ENCODE peak calls at places on chromosomes 16 and 17, in nine cellular contexts. One of them, this sample, is unnamed.
A peak's percentile ranks its signal among the peaks of the same experiment; 100 is the strongest.

GRCh38 chr17:71217769-71218168 is 903.1 kb upstream of the SOX9 start:
- DNase-seq in neural crest cell: no peak
- DNase-seq in Calu3: no peak
- DNase-seq in HT1080: peak; percentile 77
- DNase-seq in A549: no peak
- DNase-seq in frontal cortex: no peak
- DNase-seq in thoracic aorta: no peak
- DNase-seq in AG04450: no peak
- DNase-seq in stimulated activated CD8-positive, alpha-beta memory T cell treated with anti-CD3 and anti-CD28 coated beads, Interleukin-2, amount 100 ng/mL, for 1 hour: no peak
- DNase-seq in this sample: no peak

GRCh38 chr16:81337097-81337496 is 22.3 kb downstream of the GAN start:
- DNase-seq in stimulated activated CD8-positive, alpha-beta memory T cell treated with anti-CD3 and anti-CD28 coated beads, Interleukin-2, amount 100 ng/mL, for 1 hour: no peak
- DNase-seq in thoracic aorta: no peak
- DNase-seq in HT1080: no peak
- DNase-seq in frontal cortex: no peak
- DNase-seq in AG04450: no peak
- DNase-seq in Calu3: no peak
- DNase-seq in A549: no peak
- DNase-seq in neural crest cell: no peak
- DNase-seq in this sample: no peak

GRCh38 chr16:82638095-82638798 is 11.5 kb downstream of the CDH13 start:
- DNase-seq in Calu3: no peak
- DNase-seq in frontal cortex: no peak
- DNase-seq in HT1080: peak; percentile 99
- DNase-seq in AG04450: no peak
- DNase-seq in neural crest cell: no peak
- DNase-seq in stimulated activated CD8-positive, alpha-beta memory T cell treated with anti-CD3 and anti-CD28 coated beads, Interleukin-2, amount 100 ng/mL, for 1 hour: no peak
- DNase-seq in A549: no peak
- DNase-seq in thoracic aorta: no peak
- DNase-seq in this sample: peak; percentile 61

GRCh38 chr16:2664522-2665096 is 17.7 kb upstream of the KCTD5 start:
- DNase-seq in Calu3: peak; percentile 60
- DNase-seq in stimulated activated CD8-positive, alpha-beta memory T cell treated with anti-CD3 and anti-CD28 coated beads, Interleukin-2, amount 100 ng/mL, for 1 hour: no peak
- DNase-seq in neural crest cell: no peak
- DNase-seq in frontal cortex: no peak
- DNase-seq in A549: no peak
- DNase-seq in AG04450: no peak
- DNase-seq in HT1080: no peak
- DNase-seq in thoracic aorta: no peak
- DNase-seq in this sample: no peak

GRCh38 chr17:78988152-78988551 is 8.4 kb upstream of the LGALS3BP start:
- DNase-seq in stimulated activated CD8-positive, alpha-beta memory T cell treated with anti-CD3 and anti-CD28 coated beads, Interleukin-2, amount 100 ng/mL, for 1 hour: no peak
- DNase-seq in Calu3: no peak
- DNase-seq in thoracic aorta: no peak
- DNase-seq in HT1080: no peak
- DNase-seq in AG04450: no peak
- DNase-seq in frontal cortex: no peak
- DNase-seq in A549: no peak
- DNase-seq in neural crest cell: no peak
- DNase-seq in this sample: no peak

GRCh38 chr16:57627184-57627871 is 1.1 kb upstream of the ADGRG1 start:
- DNase-seq in frontal cortex: no peak
- DNase-seq in Calu3: peak; percentile 36
- DNase-seq in A549: peak; percentile 64
- DNase-seq in neural crest cell: no peak
- DNase-seq in HT1080: peak; percentile 94
- DNase-seq in thoracic aorta: no peak
- DNase-seq in AG04450: no peak
- DNase-seq in stimulated activated CD8-positive, alpha-beta memory T cell treated with anti-CD3 and anti-CD28 coated beads, Interleukin-2, amount 100 ng/mL, for 1 hour: no peak
- DNase-seq in this sample: no peak

GRCh38 chr16:31409433-31409832 is 16.3 kb downstream of the ITGAD start:
- DNase-seq in thoracic aorta: no peak
- DNase-seq in Calu3: no peak
- DNase-seq in A549: no peak
- DNase-seq in neural crest cell: no peak
- DNase-seq in frontal cortex: no peak
- DNase-seq in stimulated activated CD8-positive, alpha-beta memory T cell treated with anti-CD3 and anti-CD28 coated beads, Interleukin-2, amount 100 ng/mL, for 1 hour: no peak
- DNase-seq in HT1080: peak; percentile 71
- DNase-seq in AG04450: no peak
- DNase-seq in this sample: no peak

GRCh38 chr16:17566075-17566474 is 95.3 kb upstream of the XYLT1 start:
- DNase-seq in HT1080: no peak
- DNase-seq in AG04450: no peak
- DNase-seq in neural crest cell: no peak
- DNase-seq in frontal cortex: no peak
- DNase-seq in thoracic aorta: no peak
- DNase-seq in A549: no peak
- DNase-seq in stimulated activated CD8-positive, alpha-beta memory T cell treated with anti-CD3 and anti-CD28 coated beads, Interleukin-2, amount 100 ng/mL, for 1 hour: no peak
- DNase-seq in Calu3: no peak
- DNase-seq in this sample: no peak

GRCh38 chr17:78957076-78957475 is 22.6 kb downstream of the LGALS3BP start:
- DNase-seq in thoracic aorta: no peak
- DNase-seq in neural crest cell: no peak
- DNase-seq in stimulated activated CD8-positive, alpha-beta memory T cell treated with anti-CD3 and anti-CD28 coated beads, Interleukin-2, amount 100 ng/mL, for 1 hour: no peak
- DNase-seq in frontal cortex: peak; percentile 53
- DNase-seq in Calu3: peak; percentile 42
- DNase-seq in A549: no peak
- DNase-seq in AG04450: no peak
- DNase-seq in HT1080: peak; percentile 78
- DNase-seq in this sample: no peak

GRCh38 chr16:72568502-72568901 is 396.5 kb upstream of the PMFBP1 start:
- DNase-seq in neural crest cell: no peak
- DNase-seq in Calu3: no peak
- DNase-seq in HT1080: no peak
- DNase-seq in AG04450: no peak
- DNase-seq in stimulated activated CD8-positive, alpha-beta memory T cell treated with anti-CD3 and anti-CD28 coated beads, Interleukin-2, amount 100 ng/mL, for 1 hour: no peak
- DNase-seq in frontal cortex: no peak
- DNase-seq in A549: no peak
- DNase-seq in thoracic aorta: no peak
- DNase-seq in this sample: no peak

GRCh38 chr16:46607529-46607928 is 13.7 kb downstream of the SHCBP1 start:
- DNase-seq in neural crest cell: no peak
- DNase-seq in AG04450: peak; percentile 29
- DNase-seq in frontal cortex: no peak
- DNase-seq in A549: peak; percentile 26
- DNase-seq in thoracic aorta: no peak
- DNase-seq in Calu3: no peak
- DNase-seq in stimulated activated CD8-positive, alpha-beta memory T cell treated with anti-CD3 and anti-CD28 coated beads, Interleukin-2, amount 100 ng/mL, for 1 hour: no peak
- DNase-seq in HT1080: peak; percentile 27
- DNase-seq in this sample: peak; percentile 71

GRCh38 chr17:20091161-20092029 is 82.2 kb downstream of the SPECC1 start:
- DNase-seq in frontal cortex: no peak
- DNase-seq in A549: no peak
- DNase-seq in HT1080: no peak
- DNase-seq in AG04450: no peak
- DNase-seq in thoracic aorta: peak; percentile 32
- DNase-seq in Calu3: no peak
- DNase-seq in stimulated activated CD8-positive, alpha-beta memory T cell treated with anti-CD3 and anti-CD28 coated beads, Interleukin-2, amount 100 ng/mL, for 1 hour: no peak
- DNase-seq in neural crest cell: no peak
- DNase-seq in this sample: no peak

GRCh38 chr17:10702574-10702973 is 5.2 kb downstream of the ADPRM start:
- DNase-seq in frontal cortex: no peak
- DNase-seq in stimulated activated CD8-positive, alpha-beta memory T cell treated with anti-CD3 and anti-CD28 coated beads, Interleukin-2, amount 100 ng/mL, for 1 hour: no peak
- DNase-seq in thoracic aorta: no peak
- DNase-seq in neural crest cell: no peak
- DNase-seq in A549: no peak
- DNase-seq in Calu3: no peak
- DNase-seq in HT1080: peak; percentile 57
- DNase-seq in AG04450: no peak
- DNase-seq in this sample: no peak

GRCh38 chr17:82330322-82331239 is 3.0 kb downstream of the SECTM1 start:
- DNase-seq in stimulated activated CD8-positive, alpha-beta memory T cell treated with anti-CD3 and anti-CD28 coated beads, Interleukin-2, amount 100 ng/mL, for 1 hour: no peak
- DNase-seq in AG04450: peak; percentile 30
- DNase-seq in thoracic aorta: no peak
- DNase-seq in Calu3: peak; percentile 57
- DNase-seq in frontal cortex: peak; percentile 64
- DNase-seq in neural crest cell: no peak
- DNase-seq in HT1080: peak; percentile 62
- DNase-seq in A549: no peak
- DNase-seq in this sample: peak; percentile 25

GRCh38 chr16:10332775-10333174 is 53.1 kb upstream of the ATF7IP2 start:
- DNase-seq in A549: no peak
- DNase-seq in frontal cortex: no peak
- DNase-seq in stimulated activated CD8-positive, alpha-beta memory T cell treated with anti-CD3 and anti-CD28 coated beads, Interleukin-2, amount 100 ng/mL, for 1 hour: no peak
- DNase-seq in thoracic aorta: no peak
- DNase-seq in AG04450: no peak
- DNase-seq in Calu3: no peak
- DNase-seq in neural crest cell: no peak
- DNase-seq in HT1080: no peak
- DNase-seq in this sample: no peak

GRCh38 chr16:80015566-80015965 is 415.0 kb upstream of the MAF start:
- DNase-seq in thoracic aorta: no peak
- DNase-seq in Calu3: no peak
- DNase-seq in neural crest cell: no peak
- DNase-seq in HT1080: peak; percentile 74
- DNase-seq in A549: no peak
- DNase-seq in frontal cortex: no peak
- DNase-seq in stimulated activated CD8-positive, alpha-beta memory T cell treated with anti-CD3 and anti-CD28 coated beads, Interleukin-2, amount 100 ng/mL, for 1 hour: no peak
- DNase-seq in AG04450: no peak
- DNase-seq in this sample: no peak

GRCh38 chr16:81005644-81006471 is 827 bp downstream of the CMC2 start:
- DNase-seq in HT1080: no peak
- DNase-seq in frontal cortex: no peak
- DNase-seq in stimulated activated CD8-positive, alpha-beta memory T cell treated with anti-CD3 and anti-CD28 coated beads, Interleukin-2, amount 100 ng/mL, for 1 hour: no peak
- DNase-seq in neural crest cell: no peak
- DNase-seq in A549: no peak
- DNase-seq in thoracic aorta: no peak
- DNase-seq in Calu3: no peak
- DNase-seq in AG04450: no peak
- DNase-seq in this sample: peak; percentile 21

GRCh38 chr16:74667215-74667765 is 613 bp upstream of the RFWD3 start:
- DNase-seq in A549: no peak
- DNase-seq in AG04450: no peak
- DNase-seq in neural crest cell: peak; percentile 23
- DNase-seq in thoracic aorta: no peak
- DNase-seq in frontal cortex: peak; percentile 18
- DNase-seq in stimulated activated CD8-positive, alpha-beta memory T cell treated with anti-CD3 and anti-CD28 coated beads, Interleukin-2, amount 100 ng/mL, for 1 hour: no peak
- DNase-seq in HT1080: peak; percentile 45
- DNase-seq in Calu3: peak; percentile 46
- DNase-seq in this sample: no peak

GRCh38 chr16:75080205-75081029 is 36.2 kb downstream of the LDHD start:
- DNase-seq in A549: no peak
- DNase-seq in neural crest cell: no peak
- DNase-seq in HT1080: peak; percentile 27
- DNase-seq in frontal cortex: no peak
- DNase-seq in thoracic aorta: no peak
- DNase-seq in stimulated activated CD8-positive, alpha-beta memory T cell treated with anti-CD3 and anti-CD28 coated beads, Interleukin-2, amount 100 ng/mL, for 1 hour: no peak
- DNase-seq in AG04450: peak; percentile 60
- DNase-seq in Calu3: no peak
- DNase-seq in this sample: no peak

GRCh38 chr16:10093564-10093963 is 88.7 kb downstream of the GRIN2A start:
- DNase-seq in Calu3: no peak
- DNase-seq in neural crest cell: no peak
- DNase-seq in A549: no peak
- DNase-seq in frontal cortex: no peak
- DNase-seq in thoracic aorta: no peak
- DNase-seq in AG04450: no peak
- DNase-seq in stimulated activated CD8-positive, alpha-beta memory T cell treated with anti-CD3 and anti-CD28 coated beads, Interleukin-2, amount 100 ng/mL, for 1 hour: no peak
- DNase-seq in HT1080: peak; percentile 4
- DNase-seq in this sample: no peak

GRCh38 chr17:20094777-20095176 is 85.6 kb downstream of the SPECC1 start:
- DNase-seq in thoracic aorta: no peak
- DNase-seq in frontal cortex: no peak
- DNase-seq in Calu3: no peak
- DNase-seq in A549: no peak
- DNase-seq in neural crest cell: no peak
- DNase-seq in stimulated activated CD8-positive, alpha-beta memory T cell treated with anti-CD3 and anti-CD28 coated beads, Interleukin-2, amount 100 ng/mL, for 1 hour: no peak
- DNase-seq in HT1080: no peak
- DNase-seq in AG04450: no peak
- DNase-seq in this sample: no peak

GRCh38 chr17:55549140-55549539 is 37.9 kb upstream of the SMIM36 start:
- DNase-seq in frontal cortex: no peak
- DNase-seq in Calu3: peak; percentile 30
- DNase-seq in AG04450: no peak
- DNase-seq in neural crest cell: no peak
- DNase-seq in A549: no peak
- DNase-seq in stimulated activated CD8-positive, alpha-beta memory T cell treated with anti-CD3 and anti-CD28 coated beads, Interleukin-2, amount 100 ng/mL, for 1 hour: no peak
- DNase-seq in HT1080: no peak
- DNase-seq in thoracic aorta: no peak
- DNase-seq in this sample: peak; percentile 6

GRCh38 chr17:75959046-75959838 is 18.4 kb upstream of the FBF1 start:
- DNase-seq in thoracic aorta: no peak
- DNase-seq in AG04450: no peak
- DNase-seq in frontal cortex: no peak
- DNase-seq in HT1080: no peak
- DNase-seq in stimulated activated CD8-positive, alpha-beta memory T cell treated with anti-CD3 and anti-CD28 coated beads, Interleukin-2, amount 100 ng/mL, for 1 hour: no peak
- DNase-seq in Calu3: no peak
- DNase-seq in neural crest cell: no peak
- DNase-seq in A549: no peak
- DNase-seq in this sample: no peak

GRCh38 chr17:74325743-74326379 is at the start of gene KIF19:
- DNase-seq in stimulated activated CD8-positive, alpha-beta memory T cell treated with anti-CD3 and anti-CD28 coated beads, Interleukin-2, amount 100 ng/mL, for 1 hour: peak; percentile 16
- DNase-seq in neural crest cell: peak; percentile 44
- DNase-seq in A549: no peak
- DNase-seq in Calu3: no peak
- DNase-seq in AG04450: no peak
- DNase-seq in thoracic aorta: no peak
- DNase-seq in frontal cortex: peak; percentile 88
- DNase-seq in HT1080: no peak
- DNase-seq in this sample: no peak

GRCh38 chr17:81397314-81398169 is 2.3 kb downstream of the BAHCC1 start:
- DNase-seq in stimulated activated CD8-positive, alpha-beta memory T cell treated with anti-CD3 and anti-CD28 coated beads, Interleukin-2, amount 100 ng/mL, for 1 hour: no peak
- DNase-seq in Calu3: no peak
- DNase-seq in thoracic aorta: no peak
- DNase-seq in HT1080: no peak
- DNase-seq in neural crest cell: peak; percentile 82
- DNase-seq in A549: peak; percentile 79
- DNase-seq in frontal cortex: no peak
- DNase-seq in AG04450: no peak
- DNase-seq in this sample: peak; percentile 72

GRCh38 chr17:5592382-5592781 is 8.1 kb upstream of the NLRP1 start:
- DNase-seq in A549: peak; percentile 49
- DNase-seq in HT1080: peak; percentile 20
- DNase-seq in stimulated activated CD8-positive, alpha-beta memory T cell treated with anti-CD3 and anti-CD28 coated beads, Interleukin-2, amount 100 ng/mL, for 1 hour: no peak
- DNase-seq in thoracic aorta: no peak
- DNase-seq in Calu3: no peak
- DNase-seq in frontal cortex: peak; percentile 54
- DNase-seq in AG04450: peak; percentile 6
- DNase-seq in neural crest cell: no peak
- DNase-seq in this sample: peak; percentile 53

GRCh38 chr16:69581297-69581696 is 15.5 kb downstream of the NFAT5 start:
- DNase-seq in frontal cortex: no peak
- DNase-seq in A549: no peak
- DNase-seq in Calu3: no peak
- DNase-seq in neural crest cell: no peak
- DNase-seq in AG04450: no peak
- DNase-seq in thoracic aorta: no peak
- DNase-seq in stimulated activated CD8-positive, alpha-beta memory T cell treated with anti-CD3 and anti-CD28 coated beads, Interleukin-2, amount 100 ng/mL, for 1 hour: no peak
- DNase-seq in HT1080: no peak
- DNase-seq in this sample: no peak

GRCh38 chr16:49701867-49702494 is 153.9 kb downstream of the ZNF423 start:
- DNase-seq in Calu3: no peak
- DNase-seq in neural crest cell: peak; percentile 52
- DNase-seq in frontal cortex: peak; percentile 42
- DNase-seq in thoracic aorta: no peak
- DNase-seq in A549: no peak
- DNase-seq in AG04450: no peak
- DNase-seq in stimulated activated CD8-positive, alpha-beta memory T cell treated with anti-CD3 and anti-CD28 coated beads, Interleukin-2, amount 100 ng/mL, for 1 hour: no peak
- DNase-seq in HT1080: no peak
- DNase-seq in this sample: no peak

GRCh38 chr17:28405632-28406477 is at the start of gene SLC46A1:
- DNase-seq in Calu3: peak; percentile 64
- DNase-seq in thoracic aorta: no peak
- DNase-seq in HT1080: no peak
- DNase-seq in AG04450: no peak
- DNase-seq in A549: peak; percentile 76
- DNase-seq in neural crest cell: peak; percentile 48
- DNase-seq in frontal cortex: peak; percentile 76
- DNase-seq in stimulated activated CD8-positive, alpha-beta memory T cell treated with anti-CD3 and anti-CD28 coated beads, Interleukin-2, amount 100 ng/mL, for 1 hour: peak; percentile 19
- DNase-seq in this sample: no peak

GRCh38 chr16:30926333-30926811 is 3.0 kb downstream of the FBXL19 start:
- DNase-seq in AG04450: no peak
- DNase-seq in thoracic aorta: no peak
- DNase-seq in HT1080: no peak
- DNase-seq in A549: no peak
- DNase-seq in Calu3: no peak
- DNase-seq in neural crest cell: no peak
- DNase-seq in frontal cortex: no peak
- DNase-seq in stimulated activated CD8-positive, alpha-beta memory T cell treated with anti-CD3 and anti-CD28 coated beads, Interleukin-2, amount 100 ng/mL, for 1 hour: no peak
- DNase-seq in this sample: no peak

GRCh38 chr17:74528491-74529199 is 2.6 kb downstream of the CD300LB start:
- DNase-seq in thoracic aorta: no peak
- DNase-seq in Calu3: no peak
- DNase-seq in HT1080: no peak
- DNase-seq in stimulated activated CD8-positive, alpha-beta memory T cell treated with anti-CD3 and anti-CD28 coated beads, Interleukin-2, amount 100 ng/mL, for 1 hour: no peak
- DNase-seq in A549: no peak
- DNase-seq in AG04450: no peak
- DNase-seq in frontal cortex: peak; percentile 7
- DNase-seq in neural crest cell: no peak
- DNase-seq in this sample: no peak

This sample was measured in dermis microvascular lymphatic vessel endothelial cell.